ENCODE peak calls at places on chromosomes 12 and 14, in nine cellular contexts. One of them, this sample, is unnamed.

GRCh38 chr12:25796523-25797000 is 161.9 kb upstream of the RASSF8 start:
- DNase-seq in fibroblast of lung: peak
- DNase-seq in lower lobe of right lung: no peak
- DNase-seq in Panc1: no peak
- DNase-seq in HCT116: no peak
- DNase-seq in stomach: no peak
- DNase-seq in CD8-positive, alpha-beta T cell: no peak
- DNase-seq in CD4-positive, CD25-positive, alpha-beta regulatory T cell: no peak
- DNase-seq in CD4-positive, alpha-beta T cell: no peak
- DNase-seq in this sample: no peak

GRCh38 chr12:113591480-113591971 is 119.9 kb upstream of the LHX5 start:
- DNase-seq in fibroblast of lung: no peak
- DNase-seq in CD4-positive, CD25-positive, alpha-beta regulatory T cell: no peak
- DNase-seq in Panc1: no peak
- DNase-seq in CD4-positive, alpha-beta T cell: no peak
- DNase-seq in stomach: no peak
- DNase-seq in HCT116: no peak
- DNase-seq in lower lobe of right lung: peak
- DNase-seq in CD8-positive, alpha-beta T cell: no peak
- DNase-seq in this sample: no peak

GRCh38 chr14:50082784-50083466 is 33.4 kb downstream of the VCPKMT start:
- DNase-seq in fibroblast of lung: peak
- DNase-seq in HCT116: no peak
- DNase-seq in CD8-positive, alpha-beta T cell: peak
- DNase-seq in CD4-positive, alpha-beta T cell: peak
- DNase-seq in lower lobe of right lung: no peak
- DNase-seq in CD4-positive, CD25-positive, alpha-beta regulatory T cell: peak
- DNase-seq in stomach: peak
- DNase-seq in Panc1: no peak
- DNase-seq in this sample: no peak

GRCh38 chr12:20213851-20214250 is 154.5 kb upstream of the PDE3A start:
- DNase-seq in stomach: no peak
- DNase-seq in lower lobe of right lung: no peak
- DNase-seq in fibroblast of lung: no peak
- DNase-seq in CD4-positive, alpha-beta T cell: no peak
- DNase-seq in CD4-positive, CD25-positive, alpha-beta regulatory T cell: no peak
- DNase-seq in Panc1: no peak
- DNase-seq in HCT116: no peak
- DNase-seq in CD8-positive, alpha-beta T cell: no peak
- DNase-seq in this sample: no peak

GRCh38 chr12:10140001-10140400 is 10.0 kb upstream of the CLEC7A start:
- DNase-seq in CD4-positive, alpha-beta T cell: peak
- DNase-seq in CD4-positive, CD25-positive, alpha-beta regulatory T cell: peak
- DNase-seq in HCT116: peak
- DNase-seq in fibroblast of lung: peak
- DNase-seq in lower lobe of right lung: no peak
- DNase-seq in Panc1: no peak
- DNase-seq in CD8-positive, alpha-beta T cell: no peak
- DNase-seq in stomach: no peak
- DNase-seq in this sample: no peak

GRCh38 chr12:2016862-2017723 is 12.8 kb upstream of the DCP1B start:
- DNase-seq in lower lobe of right lung: no peak
- DNase-seq in CD4-positive, CD25-positive, alpha-beta regulatory T cell: no peak
- DNase-seq in CD4-positive, alpha-beta T cell: no peak
- DNase-seq in fibroblast of lung: no peak
- DNase-seq in Panc1: no peak
- DNase-seq in stomach: no peak
- DNase-seq in CD8-positive, alpha-beta T cell: no peak
- DNase-seq in HCT116: no peak
- DNase-seq in this sample: no peak

GRCh38 chr14:94795372-94795771 is 25.5 kb upstream of the GSC start:
- DNase-seq in CD8-positive, alpha-beta T cell: no peak
- DNase-seq in lower lobe of right lung: no peak
- DNase-seq in fibroblast of lung: peak
- DNase-seq in HCT116: no peak
- DNase-seq in stomach: no peak
- DNase-seq in Panc1: no peak
- DNase-seq in CD4-positive, alpha-beta T cell: no peak
- DNase-seq in CD4-positive, CD25-positive, alpha-beta regulatory T cell: no peak
- DNase-seq in this sample: no peak

GRCh38 chr12:48980389-48980952 is 2.3 kb downstream of the WNT1 start:
- DNase-seq in Panc1: no peak
- DNase-seq in lower lobe of right lung: peak
- DNase-seq in CD4-positive, alpha-beta T cell: no peak
- DNase-seq in CD8-positive, alpha-beta T cell: peak
- DNase-seq in HCT116: no peak
- DNase-seq in CD4-positive, CD25-positive, alpha-beta regulatory T cell: no peak
- DNase-seq in fibroblast of lung: no peak
- DNase-seq in stomach: no peak
- DNase-seq in this sample: no peak

GRCh38 chr14:74135386-74135785 is 50.6 kb downstream of the LIN52 start:
- DNase-seq in CD4-positive, CD25-positive, alpha-beta regulatory T cell: no peak
- DNase-seq in HCT116: no peak
- DNase-seq in CD4-positive, alpha-beta T cell: no peak
- DNase-seq in stomach: no peak
- DNase-seq in fibroblast of lung: peak
- DNase-seq in CD8-positive, alpha-beta T cell: no peak
- DNase-seq in Panc1: no peak
- DNase-seq in lower lobe of right lung: no peak
- DNase-seq in this sample: no peak

GRCh38 chr14:101997429-101998336 is 33.3 kb downstream of the DYNC1H1 start:
- DNase-seq in CD4-positive, CD25-positive, alpha-beta regulatory T cell: no peak
- DNase-seq in stomach: no peak
- DNase-seq in lower lobe of right lung: no peak
- DNase-seq in CD8-positive, alpha-beta T cell: no peak
- DNase-seq in fibroblast of lung: no peak
- DNase-seq in HCT116: no peak
- DNase-seq in Panc1: no peak
- DNase-seq in CD4-positive, alpha-beta T cell: no peak
- DNase-seq in this sample: no peak

GRCh38 chr14:103705158-103705523 is 10.1 kb downstream of the XRCC3 start:
- DNase-seq in HCT116: no peak
- DNase-seq in CD8-positive, alpha-beta T cell: no peak
- DNase-seq in CD4-positive, CD25-positive, alpha-beta regulatory T cell: no peak
- DNase-seq in lower lobe of right lung: peak
- DNase-seq in Panc1: no peak
- DNase-seq in stomach: peak
- DNase-seq in fibroblast of lung: no peak
- DNase-seq in CD4-positive, alpha-beta T cell: no peak
- DNase-seq in this sample: no peak

GRCh38 chr14:71498151-71498734 is 434.0 kb upstream of the RGS6 start:
- DNase-seq in fibroblast of lung: peak
- DNase-seq in stomach: no peak
- DNase-seq in CD8-positive, alpha-beta T cell: no peak
- DNase-seq in lower lobe of right lung: no peak
- DNase-seq in CD4-positive, CD25-positive, alpha-beta regulatory T cell: no peak
- DNase-seq in CD4-positive, alpha-beta T cell: no peak
- DNase-seq in Panc1: no peak
- DNase-seq in HCT116: no peak
- DNase-seq in this sample: no peak

GRCh38 chr12:127133675-127134335 is 1133.2 kb upstream of the TMEM132C start:
- DNase-seq in CD4-positive, CD25-positive, alpha-beta regulatory T cell: no peak
- DNase-seq in CD8-positive, alpha-beta T cell: no peak
- DNase-seq in CD4-positive, alpha-beta T cell: no peak
- DNase-seq in fibroblast of lung: no peak
- DNase-seq in lower lobe of right lung: no peak
- DNase-seq in stomach: no peak
- DNase-seq in Panc1: no peak
- DNase-seq in HCT116: no peak
- DNase-seq in this sample: no peak

GRCh38 chr14:91295276-91295845 is 50.9 kb upstream of the GPR68 start:
- DNase-seq in lower lobe of right lung: peak
- DNase-seq in Panc1: no peak
- DNase-seq in HCT116: no peak
- DNase-seq in CD8-positive, alpha-beta T cell: no peak
- DNase-seq in stomach: no peak
- DNase-seq in fibroblast of lung: no peak
- DNase-seq in CD4-positive, CD25-positive, alpha-beta regulatory T cell: no peak
- DNase-seq in CD4-positive, alpha-beta T cell: no peak
- DNase-seq in this sample: no peak

GRCh38 chr14:44180975-44181374 is 326.1 kb downstream of the FSCB start:
- DNase-seq in HCT116: no peak
- DNase-seq in stomach: no peak
- DNase-seq in CD4-positive, CD25-positive, alpha-beta regulatory T cell: no peak
- DNase-seq in Panc1: no peak
- DNase-seq in CD4-positive, alpha-beta T cell: no peak
- DNase-seq in CD8-positive, alpha-beta T cell: no peak
- DNase-seq in fibroblast of lung: no peak
- DNase-seq in lower lobe of right lung: no peak
- DNase-seq in this sample: no peak

GRCh38 chr12:15001733-15002471 is 29.1 kb downstream of the PDE6H start:
- DNase-seq in CD8-positive, alpha-beta T cell: no peak
- DNase-seq in fibroblast of lung: peak
- DNase-seq in CD4-positive, alpha-beta T cell: no peak
- DNase-seq in CD4-positive, CD25-positive, alpha-beta regulatory T cell: no peak
- DNase-seq in stomach: peak
- DNase-seq in HCT116: no peak
- DNase-seq in Panc1: no peak
- DNase-seq in lower lobe of right lung: peak
- DNase-seq in this sample: peak

DNA sequence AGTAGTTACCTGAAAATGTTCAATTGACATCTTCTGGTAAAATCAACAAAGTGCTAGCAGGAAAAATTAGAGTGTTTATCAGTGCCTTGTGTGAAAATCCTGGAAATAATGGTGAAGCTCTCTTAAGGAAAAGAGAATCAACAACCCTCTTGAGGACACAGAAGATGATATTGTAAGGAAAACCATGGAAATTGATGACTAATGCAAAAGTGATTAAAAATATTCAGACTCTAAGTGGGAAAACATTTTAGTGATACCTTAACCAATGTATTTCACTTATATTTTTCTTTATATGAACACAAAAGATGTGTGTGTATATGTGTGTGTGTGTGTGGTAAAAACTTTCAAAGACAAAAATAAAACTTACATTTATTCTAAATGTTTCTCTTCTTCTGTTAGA is 95.3 kb downstream of the SLC6A15 start:
- DNase-seq in Panc1: no peak
- DNase-seq in stomach: no peak
- DNase-seq in CD4-positive, alpha-beta T cell: no peak
- DNase-seq in CD8-positive, alpha-beta T cell: no peak
- DNase-seq in lower lobe of right lung: no peak
- DNase-seq in CD4-positive, CD25-positive, alpha-beta regulatory T cell: no peak
- DNase-seq in fibroblast of lung: peak
- DNase-seq in HCT116: no peak
- DNase-seq in this sample: no peak
- H3K27ac ChIP-seq in Panc1: no peak
- H3K27ac ChIP-seq in stomach: no peak
- H3K27ac ChIP-seq in CD4-positive, alpha-beta T cell: no peak
- H3K27ac ChIP-seq in CD8-positive, alpha-beta T cell: no peak
- H3K27ac ChIP-seq in lower lobe of right lung: no peak
- H3K27ac ChIP-seq in CD4-positive, CD25-positive, alpha-beta regulatory T cell: no peak
- H3K27ac ChIP-seq in fibroblast of lung: no peak
- H3K27ac ChIP-seq in HCT116: no peak
- H3K27ac ChIP-seq in this sample: no peak

GRCh38 chr12:110379642-110380041 is 23.9 kb downstream of the ANAPC7 start:
- DNase-seq in CD4-positive, CD25-positive, alpha-beta regulatory T cell: no peak
- DNase-seq in lower lobe of right lung: no peak
- DNase-seq in HCT116: no peak
- DNase-seq in fibroblast of lung: no peak
- DNase-seq in CD4-positive, alpha-beta T cell: no peak
- DNase-seq in CD8-positive, alpha-beta T cell: no peak
- DNase-seq in Panc1: no peak
- DNase-seq in stomach: no peak
- DNase-seq in this sample: no peak
- H3K27ac ChIP-seq in CD4-positive, CD25-positive, alpha-beta regulatory T cell: no peak
- H3K27ac ChIP-seq in lower lobe of right lung: no peak
- H3K27ac ChIP-seq in HCT116: no peak
- H3K27ac ChIP-seq in fibroblast of lung: no peak
- H3K27ac ChIP-seq in CD4-positive, alpha-beta T cell: no peak
- H3K27ac ChIP-seq in CD8-positive, alpha-beta T cell: no peak
- H3K27ac ChIP-seq in Panc1: no peak
- H3K27ac ChIP-seq in stomach: no peak
- H3K27ac ChIP-seq in this sample: no peak

GRCh38 chr12:57939291-57939690 is 2.1 kb upstream of the ATP23 start:
- DNase-seq in CD4-positive, CD25-positive, alpha-beta regulatory T cell: no peak
- DNase-seq in HCT116: no peak
- DNase-seq in stomach: no peak
- DNase-seq in CD4-positive, alpha-beta T cell: no peak
- DNase-seq in lower lobe of right lung: no peak
- DNase-seq in fibroblast of lung: no peak
- DNase-seq in CD8-positive, alpha-beta T cell: no peak
- DNase-seq in Panc1: no peak
- DNase-seq in this sample: no peak
- H3K27ac ChIP-seq in CD4-positive, CD25-positive, alpha-beta regulatory T cell: peak
- H3K27ac ChIP-seq in HCT116: no peak
- H3K27ac ChIP-seq in stomach: no peak
- H3K27ac ChIP-seq in CD4-positive, alpha-beta T cell: no peak
- H3K27ac ChIP-seq in lower lobe of right lung: no peak
- H3K27ac ChIP-seq in fibroblast of lung: no peak
- H3K27ac ChIP-seq in CD8-positive, alpha-beta T cell: no peak
- H3K27ac ChIP-seq in Panc1: no peak
- H3K27ac ChIP-seq in this sample: no peak

DNA sequence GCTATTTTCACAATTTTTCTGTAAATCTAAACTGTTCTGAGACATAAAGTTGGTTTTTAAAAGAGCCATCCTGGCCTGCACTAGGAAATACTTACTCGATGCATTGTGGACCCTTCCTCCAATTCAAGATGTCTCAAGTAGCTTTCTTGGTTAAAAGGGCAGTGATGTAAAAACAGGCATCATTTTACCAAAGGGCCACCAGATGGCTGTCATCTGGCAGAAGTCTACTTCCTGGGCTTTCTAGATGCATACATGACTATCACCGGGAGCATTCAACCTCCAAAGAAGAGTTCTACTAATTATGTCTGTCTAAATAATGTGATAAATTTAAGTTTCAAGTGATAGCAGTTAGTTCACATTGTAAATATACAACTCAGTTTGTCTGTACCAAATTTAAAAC is 96.8 kb upstream of the FRMD6 start:
- DNase-seq in fibroblast of lung: peak
- DNase-seq in CD4-positive, CD25-positive, alpha-beta regulatory T cell: no peak
- DNase-seq in Panc1: no peak
- DNase-seq in HCT116: no peak
- DNase-seq in CD4-positive, alpha-beta T cell: no peak
- DNase-seq in lower lobe of right lung: no peak
- DNase-seq in stomach: no peak
- DNase-seq in CD8-positive, alpha-beta T cell: no peak
- DNase-seq in this sample: no peak
- H3K27ac ChIP-seq in fibroblast of lung: peak
- H3K27ac ChIP-seq in CD4-positive, CD25-positive, alpha-beta regulatory T cell: no peak
- H3K27ac ChIP-seq in Panc1: peak
- H3K27ac ChIP-seq in HCT116: no peak
- H3K27ac ChIP-seq in CD4-positive, alpha-beta T cell: no peak
- H3K27ac ChIP-seq in lower lobe of right lung: no peak
- H3K27ac ChIP-seq in stomach: no peak
- H3K27ac ChIP-seq in CD8-positive, alpha-beta T cell: no peak
- H3K27ac ChIP-seq in this sample: no peak